ENCODE peak calls at places on chromosomes 12 and 14, in ten cellular contexts. One of them, this sample, is unnamed.

GRCh38 chr14:60485600-60486251 is at the start of gene C14orf39:
- DNase-seq in neuronal stem cell: peak
- DNase-seq in MM.1S: no peak
- DNase-seq in kidney epithelial cell: peak
- DNase-seq in effector memory CD4-positive, alpha-beta T cell: no peak
- DNase-seq in heart left ventricle: no peak
- DNase-seq in IMR-90: peak
- DNase-seq in HFF-Myc: no peak
- DNase-seq in heart right ventricle: no peak
- DNase-seq in endothelial cell of umbilical vein: peak
- DNase-seq in this sample: no peak

GRCh38 chr14:23442721-23443356 is 7.4 kb upstream of the MYH7 start:
- DNase-seq in MM.1S: no peak
- DNase-seq in effector memory CD4-positive, alpha-beta T cell: no peak
- DNase-seq in heart left ventricle: no peak
- DNase-seq in HFF-Myc: no peak
- DNase-seq in heart right ventricle: peak
- DNase-seq in kidney epithelial cell: no peak
- DNase-seq in endothelial cell of umbilical vein: no peak
- DNase-seq in neuronal stem cell: no peak
- DNase-seq in IMR-90: no peak
- DNase-seq in this sample: no peak

GRCh38 chr14:76884394-76884793 is 58.2 kb downstream of the LRRC74A start:
- DNase-seq in MM.1S: no peak
- DNase-seq in endothelial cell of umbilical vein: no peak
- DNase-seq in IMR-90: no peak
- DNase-seq in effector memory CD4-positive, alpha-beta T cell: no peak
- DNase-seq in HFF-Myc: no peak
- DNase-seq in kidney epithelial cell: no peak
- DNase-seq in neuronal stem cell: no peak
- DNase-seq in heart right ventricle: no peak
- DNase-seq in heart left ventricle: no peak
- DNase-seq in this sample: no peak

GRCh38 chr12:105725054-105725453 is 394.6 kb downstream of the C12orf75 start:
- DNase-seq in IMR-90: no peak
- DNase-seq in kidney epithelial cell: no peak
- DNase-seq in heart left ventricle: no peak
- DNase-seq in MM.1S: no peak
- DNase-seq in neuronal stem cell: no peak
- DNase-seq in heart right ventricle: no peak
- DNase-seq in endothelial cell of umbilical vein: no peak
- DNase-seq in effector memory CD4-positive, alpha-beta T cell: no peak
- DNase-seq in HFF-Myc: no peak
- DNase-seq in this sample: no peak

GRCh38 chr12:131735863-131736806 is 25.2 kb downstream of the SFSWAP start:
- DNase-seq in heart right ventricle: no peak
- DNase-seq in heart left ventricle: no peak
- DNase-seq in kidney epithelial cell: no peak
- DNase-seq in neuronal stem cell: no peak
- DNase-seq in MM.1S: no peak
- DNase-seq in endothelial cell of umbilical vein: no peak
- DNase-seq in IMR-90: no peak
- DNase-seq in HFF-Myc: no peak
- DNase-seq in effector memory CD4-positive, alpha-beta T cell: no peak
- DNase-seq in this sample: no peak

GRCh38 chr12:99435095-99435791 is 212.3 kb upstream of the GARIN6 start:
- DNase-seq in endothelial cell of umbilical vein: no peak
- DNase-seq in IMR-90: no peak
- DNase-seq in HFF-Myc: no peak
- DNase-seq in heart left ventricle: no peak
- DNase-seq in heart right ventricle: no peak
- DNase-seq in effector memory CD4-positive, alpha-beta T cell: no peak
- DNase-seq in neuronal stem cell: no peak
- DNase-seq in kidney epithelial cell: no peak
- DNase-seq in MM.1S: no peak
- DNase-seq in this sample: no peak

GRCh38 chr12:7060353-7060954 is at the start of gene C1S:
- DNase-seq in neuronal stem cell: no peak
- DNase-seq in MM.1S: no peak
- DNase-seq in heart right ventricle: peak
- DNase-seq in endothelial cell of umbilical vein: peak
- DNase-seq in kidney epithelial cell: peak
- DNase-seq in effector memory CD4-positive, alpha-beta T cell: no peak
- DNase-seq in IMR-90: peak
- DNase-seq in HFF-Myc: peak
- DNase-seq in heart left ventricle: peak
- DNase-seq in this sample: no peak

GRCh38 chr12:69894800-69895199 is 69.8 kb downstream of the MYRFL start:
- DNase-seq in IMR-90: no peak
- DNase-seq in endothelial cell of umbilical vein: no peak
- DNase-seq in kidney epithelial cell: no peak
- DNase-seq in HFF-Myc: no peak
- DNase-seq in heart right ventricle: no peak
- DNase-seq in MM.1S: no peak
- DNase-seq in effector memory CD4-positive, alpha-beta T cell: no peak
- DNase-seq in heart left ventricle: no peak
- DNase-seq in neuronal stem cell: no peak
- DNase-seq in this sample: no peak

GRCh38 chr12:57048423-57048822 is 1.5 kb downstream of the MYO1A start:
- DNase-seq in effector memory CD4-positive, alpha-beta T cell: no peak
- DNase-seq in heart left ventricle: no peak
- DNase-seq in kidney epithelial cell: no peak
- DNase-seq in MM.1S: no peak
- DNase-seq in neuronal stem cell: no peak
- DNase-seq in endothelial cell of umbilical vein: no peak
- DNase-seq in IMR-90: no peak
- DNase-seq in heart right ventricle: no peak
- DNase-seq in HFF-Myc: no peak
- DNase-seq in this sample: no peak

GRCh38 chr14:90201344-90201743 is 55.0 kb upstream of the PSMC1 start:
- DNase-seq in neuronal stem cell: no peak
- DNase-seq in endothelial cell of umbilical vein: no peak
- DNase-seq in heart right ventricle: no peak
- DNase-seq in kidney epithelial cell: no peak
- DNase-seq in MM.1S: no peak
- DNase-seq in heart left ventricle: no peak
- DNase-seq in HFF-Myc: no peak
- DNase-seq in effector memory CD4-positive, alpha-beta T cell: no peak
- DNase-seq in IMR-90: no peak
- DNase-seq in this sample: no peak

GRCh38 chr12:9112076-9112853 is 3.5 kb downstream of the A2M start:
- DNase-seq in HFF-Myc: no peak
- DNase-seq in endothelial cell of umbilical vein: no peak
- DNase-seq in heart right ventricle: no peak
- DNase-seq in IMR-90: no peak
- DNase-seq in kidney epithelial cell: no peak
- DNase-seq in neuronal stem cell: no peak
- DNase-seq in heart left ventricle: no peak
- DNase-seq in effector memory CD4-positive, alpha-beta T cell: no peak
- DNase-seq in MM.1S: no peak
- DNase-seq in this sample: no peak

GRCh38 chr12:96401061-96401871 is 1.0 kb upstream of the CDK17 start:
- DNase-seq in MM.1S: peak
- DNase-seq in heart right ventricle: peak
- DNase-seq in endothelial cell of umbilical vein: peak
- DNase-seq in HFF-Myc: peak
- DNase-seq in heart left ventricle: no peak
- DNase-seq in kidney epithelial cell: peak
- DNase-seq in IMR-90: peak
- DNase-seq in neuronal stem cell: no peak
- DNase-seq in effector memory CD4-positive, alpha-beta T cell: peak
- DNase-seq in this sample: no peak

GRCh38 chr14:28777773-28778606 is 11.4 kb downstream of the FOXG1 start:
- DNase-seq in HFF-Myc: no peak
- DNase-seq in IMR-90: no peak
- DNase-seq in endothelial cell of umbilical vein: no peak
- DNase-seq in kidney epithelial cell: no peak
- DNase-seq in neuronal stem cell: no peak
- DNase-seq in heart left ventricle: no peak
- DNase-seq in effector memory CD4-positive, alpha-beta T cell: no peak
- DNase-seq in heart right ventricle: no peak
- DNase-seq in MM.1S: no peak
- DNase-seq in this sample: no peak
- H3K4me3 ChIP-seq in HFF-Myc: no peak
- H3K4me3 ChIP-seq in IMR-90: no peak
- H3K4me3 ChIP-seq in endothelial cell of umbilical vein: no peak
- H3K4me3 ChIP-seq in kidney epithelial cell: no peak
- H3K4me3 ChIP-seq in neuronal stem cell: no peak
- H3K4me3 ChIP-seq in heart left ventricle: no peak
- H3K4me3 ChIP-seq in effector memory CD4-positive, alpha-beta T cell: no peak
- H3K4me3 ChIP-seq in heart right ventricle: no peak
- H3K4me3 ChIP-seq in MM.1S: no peak
- H3K4me3 ChIP-seq in this sample: no peak

DNA sequence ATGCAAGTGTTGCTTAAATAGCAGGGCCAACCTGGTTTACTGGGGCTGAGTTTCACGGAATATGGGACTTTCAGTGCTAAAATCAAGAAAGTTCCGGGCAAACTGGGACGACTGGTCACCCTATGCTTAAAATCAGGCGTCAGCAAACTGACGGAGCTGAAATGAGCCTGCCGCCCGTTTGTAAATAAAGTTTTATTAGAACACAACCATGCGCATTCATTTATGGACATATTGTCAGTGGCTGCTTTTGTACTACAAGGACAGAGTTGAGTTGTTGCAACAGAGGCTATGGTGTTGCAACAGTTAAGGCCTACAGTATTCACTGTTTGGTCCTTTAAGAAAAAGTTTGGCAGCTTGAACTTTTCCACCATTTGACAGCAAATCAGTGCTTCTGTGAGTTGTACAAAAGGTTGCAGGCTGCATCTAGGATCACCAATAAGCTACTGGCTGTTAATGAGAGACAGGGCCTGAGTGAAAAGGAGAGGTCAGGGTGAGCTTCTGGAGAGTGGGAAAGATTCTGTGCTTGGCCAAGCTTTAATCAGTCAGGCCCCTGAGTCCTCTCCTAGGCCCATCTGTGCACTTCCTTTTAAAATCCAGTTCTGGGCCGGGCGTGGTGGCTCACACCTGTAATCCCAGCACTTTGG is 13.3 kb downstream of the SELPLG start:
- DNase-seq in HFF-Myc: no peak
- DNase-seq in neuronal stem cell: no peak
- DNase-seq in endothelial cell of umbilical vein: no peak
- DNase-seq in heart right ventricle: no peak
- DNase-seq in MM.1S: no peak
- DNase-seq in heart left ventricle: no peak
- DNase-seq in IMR-90: peak
- DNase-seq in effector memory CD4-positive, alpha-beta T cell: no peak
- DNase-seq in kidney epithelial cell: no peak
- DNase-seq in this sample: no peak
- H3K4me3 ChIP-seq in HFF-Myc: no peak
- H3K4me3 ChIP-seq in neuronal stem cell: no peak
- H3K4me3 ChIP-seq in endothelial cell of umbilical vein: no peak
- H3K4me3 ChIP-seq in heart right ventricle: no peak
- H3K4me3 ChIP-seq in MM.1S: no peak
- H3K4me3 ChIP-seq in heart left ventricle: no peak
- H3K4me3 ChIP-seq in IMR-90: no peak
- H3K4me3 ChIP-seq in effector memory CD4-positive, alpha-beta T cell: no peak
- H3K4me3 ChIP-seq in kidney epithelial cell: no peak
- H3K4me3 ChIP-seq in this sample: no peak

GRCh38 chr12:47800582-47800981 is 19.1 kb downstream of the HDAC7 start:
- DNase-seq in neuronal stem cell: no peak
- DNase-seq in effector memory CD4-positive, alpha-beta T cell: no peak
- DNase-seq in kidney epithelial cell: no peak
- DNase-seq in endothelial cell of umbilical vein: no peak
- DNase-seq in heart left ventricle: no peak
- DNase-seq in MM.1S: no peak
- DNase-seq in HFF-Myc: no peak
- DNase-seq in IMR-90: no peak
- DNase-seq in heart right ventricle: no peak
- DNase-seq in this sample: no peak

GRCh38 chr12:47799357-47799955 is 20.2 kb downstream of the HDAC7 start:
- DNase-seq in neuronal stem cell: no peak
- DNase-seq in MM.1S: no peak
- DNase-seq in effector memory CD4-positive, alpha-beta T cell: no peak
- DNase-seq in kidney epithelial cell: no peak
- DNase-seq in HFF-Myc: no peak
- DNase-seq in IMR-90: no peak
- DNase-seq in endothelial cell of umbilical vein: no peak
- DNase-seq in heart right ventricle: peak
- DNase-seq in heart left ventricle: peak
- DNase-seq in this sample: no peak

GRCh38 chr12:47802312-47802711 is 17.4 kb downstream of the HDAC7 start:
- DNase-seq in heart left ventricle: peak
- DNase-seq in MM.1S: no peak
- DNase-seq in effector memory CD4-positive, alpha-beta T cell: no peak
- DNase-seq in kidney epithelial cell: no peak
- DNase-seq in HFF-Myc: no peak
- DNase-seq in neuronal stem cell: no peak
- DNase-seq in IMR-90: no peak
- DNase-seq in endothelial cell of umbilical vein: no peak
- DNase-seq in heart right ventricle: no peak
- DNase-seq in this sample: no peak

GRCh38 chr12:47801904-47802246 is 17.8 kb downstream of the HDAC7 start:
- DNase-seq in heart right ventricle: no peak
- DNase-seq in heart left ventricle: peak
- DNase-seq in HFF-Myc: no peak
- DNase-seq in endothelial cell of umbilical vein: peak
- DNase-seq in kidney epithelial cell: no peak
- DNase-seq in effector memory CD4-positive, alpha-beta T cell: no peak
- DNase-seq in IMR-90: no peak
- DNase-seq in neuronal stem cell: no peak
- DNase-seq in MM.1S: no peak
- DNase-seq in this sample: no peak

GRCh38 chr12:47801170-47801903 is 18.4 kb downstream of the HDAC7 start:
- DNase-seq in heart right ventricle: no peak
- DNase-seq in endothelial cell of umbilical vein: peak
- DNase-seq in neuronal stem cell: no peak
- DNase-seq in kidney epithelial cell: no peak
- DNase-seq in IMR-90: no peak
- DNase-seq in heart left ventricle: peak
- DNase-seq in HFF-Myc: no peak
- DNase-seq in MM.1S: no peak
- DNase-seq in effector memory CD4-positive, alpha-beta T cell: no peak
- DNase-seq in this sample: peak
- H3K4me3 ChIP-seq in heart right ventricle: peak
- H3K4me3 ChIP-seq in endothelial cell of umbilical vein: no peak
- H3K4me3 ChIP-seq in neuronal stem cell: no peak
- H3K4me3 ChIP-seq in kidney epithelial cell: no peak
- H3K4me3 ChIP-seq in IMR-90: no peak
- H3K4me3 ChIP-seq in heart left ventricle: no peak
- H3K4me3 ChIP-seq in HFF-Myc: no peak
- H3K4me3 ChIP-seq in MM.1S: no peak
- H3K4me3 ChIP-seq in effector memory CD4-positive, alpha-beta T cell: no peak
- H3K4me3 ChIP-seq in this sample: no peak

DNA sequence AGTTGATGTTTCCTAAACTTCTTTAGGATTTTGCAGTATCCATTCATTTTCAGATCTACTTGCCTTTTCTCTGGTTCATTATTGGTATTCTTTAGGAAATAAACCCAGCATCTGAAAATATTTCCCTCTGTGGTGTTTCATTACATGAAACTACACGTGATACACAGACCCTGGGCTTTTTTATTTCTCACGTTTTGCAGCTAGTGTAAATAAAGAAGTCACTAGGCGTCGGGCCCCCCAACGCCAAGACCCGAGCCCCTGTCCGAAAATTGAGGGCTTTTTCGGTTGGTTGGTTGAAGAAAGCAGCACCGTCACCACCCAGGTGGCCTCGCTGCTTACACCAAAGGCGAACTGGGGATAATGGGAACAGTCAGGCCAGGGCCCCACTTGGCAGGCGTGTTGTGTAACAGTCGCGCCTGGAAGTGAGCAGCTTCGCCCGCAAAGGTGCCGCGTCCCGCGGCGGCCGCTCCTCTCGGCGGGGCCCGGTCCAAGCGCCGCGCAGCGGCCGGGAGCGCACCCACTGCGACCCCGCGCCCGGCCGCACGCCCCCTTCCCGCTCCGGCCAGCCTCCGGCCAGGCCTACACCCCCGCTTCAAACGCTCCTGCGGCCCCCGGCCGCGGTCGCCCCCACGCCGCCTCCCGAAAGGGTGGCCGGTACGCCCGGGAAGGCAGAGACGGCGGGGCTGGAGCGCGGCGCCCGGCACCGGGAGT is 1.2 kb downstream of the DUSP16 start:
- DNase-seq in HFF-Myc: no peak
- DNase-seq in endothelial cell of umbilical vein: no peak
- DNase-seq in heart right ventricle: peak
- DNase-seq in kidney epithelial cell: no peak
- DNase-seq in IMR-90: peak
- DNase-seq in heart left ventricle: peak
- DNase-seq in MM.1S: peak
- DNase-seq in neuronal stem cell: peak
- DNase-seq in effector memory CD4-positive, alpha-beta T cell: peak
- DNase-seq in this sample: no peak
- H3K4me3 ChIP-seq in HFF-Myc: peak
- H3K4me3 ChIP-seq in endothelial cell of umbilical vein: peak
- H3K4me3 ChIP-seq in heart right ventricle: peak
- H3K4me3 ChIP-seq in kidney epithelial cell: peak
- H3K4me3 ChIP-seq in IMR-90: peak
- H3K4me3 ChIP-seq in heart left ventricle: peak
- H3K4me3 ChIP-seq in MM.1S: peak
- H3K4me3 ChIP-seq in neuronal stem cell: peak
- H3K4me3 ChIP-seq in effector memory CD4-positive, alpha-beta T cell: peak
- H3K4me3 ChIP-seq in this sample: peak